ENCODE peak calls at places on chromosomes 6 and 20, in nine cellular contexts. V is EL; W is endothelial cell of umbilical vein; J is fibroblast of pulmonary artery; Q is OCI-LY7; P is activated naive CD8-positive, alpha-beta T cell treated with anti-CD3 and anti-CD28 coated beads, Interleukin-2, amount 50 U/mL, for 24 hours; X is HEK293T; D is ovary; T is A549. Z is an unnamed sample.

GRCh38 chr20:1203630-1204029 is 376 bp downstream of the C20orf202 start:
- DNase-seq in J (no peak), X (no peak), Q (no peak), W (no peak), P (no peak), T (no peak), V (no peak), D (no peak), Z (no peak)

GRCh38 chr6:33273924-33274902 is 2.3 kb downstream of the RPS18 start:
- DNase-seq in J (no peak), X (no peak), Q (peak), T (no peak), W (no peak), P (no peak), V (no peak), D (no peak), Z (no peak)

GRCh38 chr6:38509713-38510112 is 130.0 kb downstream of the BTBD9 start:
- DNase-seq in T (no peak), W (no peak), Q (no peak), P (no peak), J (peak), D (no peak), X (no peak), V (peak), Z (no peak)

GRCh38 chr20:32855387-32855786 is 3.3 kb upstream of the EFCAB8 start:
- DNase-seq in V (no peak), P (no peak), T (no peak), D (no peak), Q (no peak), X (no peak), W (no peak), J (no peak), Z (no peak)

GRCh38 chr6:162068340-162068739 is 659.2 kb downstream of the PRKN start:
- DNase-seq in V (no peak), T (no peak), Q (no peak), P (no peak), D (no peak), W (no peak), X (no peak), J (no peak), Z (no peak)

GRCh38 chr6:61592238-61592637 is 693.8 kb downstream of the KHDRBS2 start:
- DNase-seq in J (no peak), D (no peak), Q (no peak), W (no peak), P (no peak), T (no peak), V (no peak), X (no peak), Z (no peak)

GRCh38 chr20:62190639-62191411 is 8.0 kb downstream of the MTG2 start:
- DNase-seq in W (no peak), T (no peak), J (no peak), Q (no peak), P (no peak), X (no peak), V (no peak), D (no peak), Z (no peak)

GRCh38 chr20:31392836-31393235 is 2.4 kb upstream of the DEFB119 start:
- DNase-seq in W (no peak), D (no peak), T (no peak), X (no peak), Q (no peak), V (no peak), J (no peak), P (no peak), Z (no peak)

GRCh38 chr6:166567107-166567506 is 19.4 kb downstream of the RAMACL start:
- DNase-seq in Q (no peak), W (peak), V (peak), P (no peak), D (no peak), J (peak), X (no peak), T (no peak), Z (no peak)